ENCODE peak calls at places on chromosomes 5 and 9, in five cellular contexts. U is LoVo, J is spleen, W is Caco-2, X is suprapubic skin. G is an unnamed sample.
A peak's percentile ranks its signal among the peaks of the same experiment; 100 is the strongest.

GRCh38 chr9:19087601-19088000 is 15.1 kb downstream of the HAUS6 start:
- DNase-seq in U (no peak), J (no peak), X (no peak), W (no peak), G (no peak)

GRCh38 chr5:93088566-93088965 is 492.5 kb downstream of the NR2F1-AS1 start:
- DNase-seq in U (no peak), X (no peak), W (no peak), J (no peak), G (no peak)

GRCh38 chr5:175870820-175871447 is 444 bp upstream of the CPLX2 start:
- DNase-seq in U (no peak), W (no peak), X (no peak), J (no peak), G (peak; percentile 64)

GRCh38 chr9:81822967-81823366 is 105.3 kb upstream of the SPATA31D4 start:
- DNase-seq in J (no peak), W (no peak), X (no peak), U (no peak), G (peak; percentile 47)

GRCh38 chr5:174724484-174725260 is at the start of gene MSX2:
- DNase-seq in J (peak; percentile 79), X (peak; percentile 93), U (peak; percentile 97), W (peak; percentile 93), G (peak; percentile 89)

GRCh38 chr5:59039003-59039295 is 456.1 kb downstream of the RAB3C start:
- DNase-seq in U (no peak), X (peak; percentile 85), W (peak; percentile 43), J (no peak), G (no peak)

GRCh38 chr5:135110941-135111596 is 77.0 kb upstream of the PITX1 start:
- DNase-seq in U (no peak), J (peak; percentile 45), W (no peak), X (no peak), G (no peak)

GRCh38 chr9:98922721-98923435 is 20.8 kb upstream of the COL15A1 start:
- DNase-seq in U (no peak), W (no peak), X (no peak), J (no peak), G (no peak)

GRCh38 chr9:125537442-125538091 is 169.4 kb downstream of the MAPKAP1 start:
- DNase-seq in U (no peak), X (no peak), W (no peak), J (no peak), G (no peak)